ENCODE peak calls at places on chromosomes 16 and 17, in ten cellular contexts. R is DND-41, I is esophagus squamous epithelium, L is A673, B is neural progenitor cell, F is heart right ventricle, W is esophagus muscularis mucosa, P is prostate gland, Y is pancreas, M is lower lobe of right lung. E is an unnamed sample.

GRCh38 chr17:68383443-68384321 is 73.6 kb downstream of the WIPI1 start:
- DNase-seq in R (peak), I (no peak), L (no peak), B (no peak), F (no peak), W (no peak), P (no peak), Y (no peak), M (peak), E (no peak)

GRCh38 chr17:59378621-59379194 is 47.3 kb downstream of the YPEL2 start:
- DNase-seq in R (no peak), I (no peak), L (no peak), B (no peak), F (no peak), W (no peak), P (no peak), Y (no peak), M (no peak), E (no peak)

GRCh38 chr16:64952177-64952576 is 169.7 kb downstream of the CDH11 start:
- DNase-seq in R (no peak), I (no peak), L (no peak), B (no peak), F (no peak), W (no peak), P (no peak), Y (no peak), M (no peak), E (no peak)

GRCh38 chr17:74859439-74860228 is at the start of gene GRIN2C:
- DNase-seq in R (no peak), I (no peak), L (peak), B (peak), F (no peak), W (no peak), P (no peak), Y (no peak), M (no peak), E (no peak)

GRCh38 chr16:70594569-70594968 is 51.8 kb upstream of the IL34 start:
- DNase-seq in R (no peak), I (no peak), L (no peak), B (no peak), F (no peak), W (no peak), P (peak), Y (peak), M (peak), E (no peak)

GRCh38 chr16:49556252-49557069 is 182.9 kb downstream of the C16orf78 start:
- DNase-seq in R (no peak), I (no peak), L (peak), B (peak), F (no peak), W (no peak), P (no peak), Y (no peak), M (no peak), E (no peak)

GRCh38 chr16:72126429-72126765 is 32.8 kb downstream of the DHX38 start:
- DNase-seq in R (no peak), I (no peak), L (no peak), B (no peak), F (no peak), W (no peak), P (no peak), Y (no peak), M (no peak), E (no peak)

GRCh38 chr17:77323413-77324171 is 182.8 kb downstream of the SEC14L1 start:
- DNase-seq in R (peak), I (no peak), L (no peak), B (no peak), F (peak), W (no peak), P (no peak), Y (no peak), M (peak), E (no peak)

GRCh38 chr16:27641260-27641659 is 91.3 kb downstream of the KATNIP start:
- DNase-seq in R (peak), I (no peak), L (no peak), B (no peak), F (no peak), W (no peak), P (no peak), Y (no peak), M (no peak), E (no peak)

GRCh38 chr16:22317625-22318024 is 20.4 kb downstream of the POLR3E start:
- DNase-seq in R (no peak), I (no peak), L (no peak), B (no peak), F (no peak), W (no peak), P (no peak), Y (no peak), M (no peak), E (no peak)

GRCh38 chr16:31664683-31665482 is 137.2 kb downstream of the AHSP start:
- DNase-seq in R (no peak), I (no peak), L (no peak), B (no peak), F (no peak), W (no peak), P (no peak), Y (no peak), M (no peak), E (no peak)

GRCh38 chr16:23014592-23014991 is 134.7 kb downstream of the USP31 start:
- DNase-seq in R (no peak), I (no peak), L (no peak), B (no peak), F (no peak), W (no peak), P (no peak), Y (no peak), M (no peak), E (no peak)

DNA sequence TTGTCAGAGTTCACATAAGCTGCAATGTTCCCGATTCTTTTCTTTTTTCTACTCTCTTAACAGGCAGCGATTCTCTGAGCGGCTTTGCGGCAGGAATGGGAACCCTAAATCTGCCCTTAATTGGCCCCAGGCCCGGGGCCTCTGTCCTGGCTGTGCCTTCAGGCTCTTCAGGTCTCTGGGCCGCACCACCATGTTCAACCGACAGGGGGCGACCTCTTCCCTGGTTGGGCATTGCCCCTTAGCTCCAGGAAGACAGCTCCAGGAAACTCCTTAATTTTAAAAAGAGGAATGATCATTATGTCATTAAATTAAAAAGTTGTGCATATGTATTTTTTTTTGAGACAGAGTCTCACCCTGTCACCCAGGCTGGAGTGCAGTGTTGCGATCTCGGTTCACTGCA is 20.3 kb downstream of the CACNG5 start:
- DNase-seq in R (no peak), I (no peak), L (no peak), B (peak), F (no peak), W (no peak), P (no peak), Y (no peak), M (no peak), E (no peak)
- TF ChIP-seq CTCF in R (no peak), I (no peak), L (peak), B (peak), F (peak), W (no peak), P (no peak), Y (no peak), M (peak), E (peak)

DNA sequence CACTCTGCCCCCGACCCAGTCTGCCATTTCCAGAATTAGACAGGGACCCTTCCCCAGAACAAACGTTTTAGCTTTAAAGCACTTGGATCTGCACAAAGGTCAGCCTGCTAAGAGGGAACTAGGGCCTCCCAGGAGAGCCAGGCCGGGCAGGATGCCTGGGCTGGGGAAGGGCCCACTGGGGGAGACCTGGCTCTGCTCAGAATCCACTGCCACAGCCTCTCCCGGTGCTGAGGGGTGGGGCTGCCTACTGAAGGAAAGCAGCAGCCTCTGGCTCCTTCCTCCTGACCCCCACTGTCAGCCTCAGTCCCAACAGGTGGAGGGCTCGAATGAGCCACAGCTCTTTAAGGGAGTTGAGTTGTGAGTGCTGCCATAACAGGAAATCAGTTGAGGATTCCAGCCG is 1.7 kb downstream of the YBX2 start:
- DNase-seq in R (no peak), I (no peak), L (no peak), B (no peak), F (peak), W (no peak), P (no peak), Y (no peak), M (no peak), E (no peak)
- H3K27ac ChIP-seq in R (no peak), I (peak), L (no peak), B (no peak), F (no peak), W (peak), P (no peak), Y (no peak), M (no peak), E (no peak)

DNA sequence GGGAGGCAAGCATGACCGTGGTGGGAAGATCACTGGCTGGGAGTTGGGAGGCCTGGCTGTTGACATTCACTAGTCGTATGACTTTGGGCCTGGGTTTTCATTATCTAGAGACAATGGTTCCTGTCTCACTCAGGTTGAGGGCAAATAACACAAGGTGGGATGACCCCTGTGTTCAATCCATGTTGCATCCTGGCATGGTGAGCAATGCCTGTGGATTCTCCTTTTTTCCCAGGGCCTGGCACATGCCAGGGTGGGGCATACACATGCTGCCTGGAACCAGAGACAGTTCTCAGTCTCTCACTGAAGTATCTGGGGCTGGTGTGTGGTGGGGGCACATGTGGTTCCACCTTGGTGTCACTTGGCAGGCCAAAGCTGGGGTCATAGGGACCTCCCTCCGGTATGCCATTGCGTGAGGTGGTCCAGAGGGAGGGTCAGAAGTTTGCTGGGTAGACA is 5.4 kb downstream of the THRA start:
- DNase-seq in R (no peak), I (no peak), L (no peak), B (peak), F (no peak), W (no peak), P (no peak), Y (no peak), M (no peak), E (no peak)
- TF ChIP-seq CTCF in R (no peak), I (no peak), L (no peak), B (no peak), F (no peak), W (no peak), P (no peak), Y (no peak), M (no peak), E (no peak)

GRCh38 chr16:87844809-87845208 is 24.5 kb downstream of the SLC7A5 start:
- DNase-seq in R (no peak), I (no peak), L (no peak), B (no peak), F (no peak), W (no peak), P (no peak), Y (no peak), M (no peak), E (no peak)
- H3K27ac ChIP-seq in R (peak), I (peak), L (peak), B (no peak), F (no peak), W (no peak), P (no peak), Y (no peak), M (no peak), E (no peak)

DNA sequence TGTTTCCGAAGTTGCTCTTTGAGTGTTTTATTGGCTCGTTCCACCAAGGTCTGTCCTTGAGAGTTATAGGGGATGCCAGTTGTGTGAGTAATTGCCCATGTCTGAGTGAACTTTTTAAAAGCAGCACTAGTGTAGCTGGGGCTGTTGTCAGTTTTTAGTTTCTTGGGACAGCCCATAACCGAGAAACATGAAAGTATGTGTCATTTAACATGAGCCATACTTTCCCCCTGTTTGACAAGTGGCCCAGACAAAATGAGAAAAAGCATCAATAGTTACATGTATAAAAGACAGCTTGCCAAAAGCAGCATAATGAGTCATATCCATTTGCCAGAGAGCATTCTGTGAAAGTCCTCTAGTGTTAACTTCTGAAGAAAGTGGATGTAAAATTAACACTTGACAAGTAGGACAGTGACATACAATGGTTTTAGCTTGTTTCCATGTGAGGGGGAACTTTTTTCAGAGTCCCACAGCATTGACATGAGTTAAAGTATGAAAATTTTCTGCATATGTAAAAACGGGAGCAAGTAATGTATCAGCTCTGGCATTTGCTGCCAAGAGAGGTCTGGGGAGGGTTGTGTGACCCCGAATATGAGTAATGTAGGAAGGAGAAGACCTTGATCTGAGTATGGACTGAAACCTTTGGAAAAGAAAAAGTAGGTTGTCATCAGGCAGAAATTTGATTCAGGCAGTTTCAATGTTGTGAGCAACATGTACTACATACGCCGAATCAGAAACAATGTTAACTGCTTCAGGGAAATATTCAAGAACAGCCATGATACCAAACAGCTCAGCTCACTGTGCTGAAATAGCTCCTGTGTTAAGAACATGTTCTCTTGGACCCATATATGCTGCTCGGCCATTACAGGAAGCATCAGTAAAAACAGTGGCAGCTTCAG is 56.8 kb upstream of the ARL4D start:
- DNase-seq in R (no peak), I (no peak), L (no peak), B (no peak), F (no peak), W (no peak), P (no peak), Y (no peak), M (no peak), E (no peak)
- TF ChIP-seq CTCF in R (no peak), I (no peak), L (no peak), B (no peak), F (no peak), W (no peak), P (no peak), Y (no peak), M (no peak), E (no peak)

DNA sequence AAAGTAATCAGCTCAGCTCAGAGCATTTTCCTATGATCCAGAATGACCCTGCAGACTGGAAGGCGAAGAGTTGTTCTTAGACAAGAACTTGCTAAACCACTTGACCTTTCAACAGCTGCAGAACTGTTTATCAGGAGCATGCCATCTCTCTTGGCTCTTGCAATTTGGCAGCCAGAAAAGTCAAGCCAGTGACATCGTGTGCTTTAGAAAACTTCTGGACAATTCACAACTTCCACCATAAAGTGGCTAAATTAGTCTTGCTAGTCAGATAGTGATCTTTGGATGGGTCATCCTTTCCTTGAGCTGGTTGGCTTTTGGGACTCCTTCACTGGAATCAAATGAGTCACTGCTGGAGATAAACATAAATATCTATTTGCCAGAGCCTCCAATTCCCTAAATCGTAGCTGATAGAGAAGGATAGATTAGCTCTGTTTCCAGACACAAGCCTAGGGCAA is 146.5 kb downstream of the MAP2K6 start:
- DNase-seq in R (no peak), I (no peak), L (no peak), B (no peak), F (no peak), W (no peak), P (no peak), Y (no peak), M (no peak), E (no peak)
- H3K27ac ChIP-seq in R (no peak), I (no peak), L (no peak), B (no peak), F (no peak), W (no peak), P (no peak), Y (no peak), M (no peak), E (no peak)

DNA sequence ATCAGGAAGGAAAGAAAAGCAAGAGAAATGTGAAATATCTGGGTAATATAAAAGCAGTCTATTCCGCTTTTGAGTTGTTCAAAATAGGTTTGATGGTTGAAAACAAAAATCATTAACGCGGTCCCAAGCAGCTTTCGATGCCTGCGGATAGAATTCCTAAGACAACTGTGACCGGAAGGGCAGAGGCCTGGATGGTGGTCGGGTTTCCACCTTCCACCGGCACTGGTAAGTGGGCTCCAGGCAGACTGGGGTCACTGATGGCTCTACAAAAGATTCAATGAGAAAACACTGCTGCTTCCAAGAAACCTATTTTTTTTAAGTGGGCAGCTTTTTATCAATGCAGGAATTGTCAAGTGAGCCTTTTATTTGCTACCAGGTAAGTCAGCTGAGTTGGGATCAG is 49.8 kb downstream of the ZCCHC14 start:
- DNase-seq in R (no peak), I (no peak), L (no peak), B (no peak), F (no peak), W (no peak), P (no peak), Y (no peak), M (no peak), E (no peak)
- TF ChIP-seq CTCF in R (no peak), I (no peak), L (no peak), B (no peak), F (no peak), W (no peak), P (no peak), Y (no peak), M (no peak), E (no peak)

GRCh38 chr17:72578817-72579470 is 458.1 kb downstream of the SOX9 start:
- DNase-seq in R (no peak), I (no peak), L (no peak), B (no peak), F (no peak), W (no peak), P (no peak), Y (no peak), M (no peak), E (no peak)
- H3K27ac ChIP-seq in R (no peak), I (no peak), L (no peak), B (no peak), F (no peak), W (no peak), P (no peak), Y (no peak), M (no peak), E (no peak)

DNA sequence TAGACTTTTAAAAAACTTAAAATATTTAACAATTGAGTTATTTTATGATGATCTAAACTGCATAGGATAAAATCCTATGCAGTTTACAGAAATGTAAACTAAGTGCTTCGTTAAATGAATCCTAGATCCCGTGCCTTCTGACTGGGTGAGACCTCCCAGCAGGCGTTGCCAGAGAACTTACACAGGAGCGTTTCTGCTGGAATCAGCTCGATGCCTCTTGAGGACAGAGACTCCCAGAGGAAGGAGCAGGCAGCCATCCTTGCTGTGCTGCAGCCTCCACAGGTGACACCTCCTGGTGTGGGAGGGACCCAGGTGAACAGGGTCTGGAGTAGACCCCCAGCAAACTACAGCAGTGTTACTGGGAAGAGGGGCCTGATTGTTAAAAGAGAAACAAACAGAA is 160.4 kb downstream of the WWOX start:
- DNase-seq in R (no peak), I (no peak), L (no peak), B (peak), F (no peak), W (no peak), P (no peak), Y (no peak), M (no peak), E (no peak)
- TF ChIP-seq CTCF in R (no peak), I (no peak), L (no peak), B (no peak), F (no peak), W (no peak), P (no peak), Y (no peak), M (no peak), E (no peak)